ENCODE peak calls at places on chromosomes 3 and 15, in eight cellular contexts. H, B, K, P, Z, X, W and G are unnamed samples.

GRCh38 chr15:94747510-94747909 is 516.1 kb downstream of the MCTP2 start:
- DNase-seq in H (no peak), B (no peak), K (no peak), P (no peak), Z (no peak), X (no peak), W (no peak), G (no peak)

GRCh38 chr3:28799084-28799483 is 450.5 kb upstream of the AZI2 start:
- DNase-seq in H (peak), B (peak), K (no peak), P (peak), Z (no peak), X (no peak), W (no peak), G (no peak)

GRCh38 chr3:161295325-161295724 is 74.2 kb downstream of the NMD3 start:
- DNase-seq in H (no peak), B (peak), K (no peak), P (peak), Z (no peak), X (no peak), W (peak), G (no peak)

GRCh38 chr3:14525685-14526631 is 14.2 kb downstream of the GRIP2 start:
- DNase-seq in H (peak), B (peak), K (no peak), P (peak), Z (no peak), X (peak), W (no peak), G (peak)

GRCh38 chr3:35500641-35501353 is 138.5 kb upstream of the ARPP21 start:
- DNase-seq in H (no peak), B (peak), K (no peak), P (no peak), Z (no peak), X (no peak), W (peak), G (no peak)

GRCh38 chr3:147758786-147759185 is 349.6 kb downstream of the ZIC1 start:
- DNase-seq in H (no peak), B (peak), K (no peak), P (peak), Z (no peak), X (no peak), W (no peak), G (no peak)

GRCh38 chr3:70242297-70242868 is 70.1 kb downstream of the MDFIC2 start:
- DNase-seq in H (no peak), B (no peak), K (no peak), P (peak), Z (no peak), X (no peak), W (no peak), G (no peak)

GRCh38 chr3:54533856-54534255 is 394.0 kb downstream of the LRTM1 start:
- DNase-seq in H (no peak), B (no peak), K (no peak), P (no peak), Z (no peak), X (no peak), W (no peak), G (no peak)